ENCODE peak calls at places on chromosome 2, in four cellular contexts. I is left ventricle myocardium inferior, Q is ovary, E is right atrium auricular region. F is an unnamed sample.

GRCh38 chr2:106184394-106184793 is 9.7 kb downstream of the UXS1 start:
- DNase-seq in E (no peak), Q (no peak), I (no peak), F (no peak)

GRCh38 chr2:182506606-182507005 is 79.8 kb upstream of the PDE1A start:
- DNase-seq in Q (no peak), E (no peak), I (no peak), F (no peak)

GRCh38 chr2:62856228-62857040 is 150.9 kb downstream of the EHBP1 start:
- DNase-seq in Q (no peak), E (no peak), I (peak), F (peak)

GRCh38 chr2:48738806-48739205 is 16.7 kb downstream of the LHCGR start:
- DNase-seq in E (no peak), I (no peak), Q (no peak), F (no peak)

GRCh38 chr2:75476778-75477177 is 84.0 kb downstream of the EVA1A start:
- DNase-seq in E (no peak), I (no peak), Q (no peak), F (no peak)

GRCh38 chr2:217827430-217828201 is 175.2 kb downstream of the TNS1 start:
- DNase-seq in E (no peak), Q (peak), I (peak), F (peak)

GRCh38 chr2:222319576-222320440 is 21.0 kb upstream of the PAX3 start:
- DNase-seq in I (no peak), Q (peak), E (no peak), F (no peak)

GRCh38 chr2:138537170-138537915 is 35.8 kb downstream of the SPOPL start:
- DNase-seq in Q (no peak), I (no peak), E (no peak), F (no peak)

GRCh38 chr2:202104286-202104870 is 31.3 kb downstream of the KIAA2012 start:
- DNase-seq in I (no peak), Q (peak), E (no peak), F (peak)

GRCh38 chr2:44548221-44549098 is 186.7 kb downstream of the CAMKMT start:
- DNase-seq in E (no peak), I (no peak), Q (no peak), F (no peak)
- H3K4me3 ChIP-seq in E (no peak), I (no peak), Q (no peak), F (no peak)

GRCh38 chr2:9102861-9103662 is 99.6 kb upstream of the MBOAT2 start:
- DNase-seq in Q (peak), I (no peak), E (no peak), F (no peak)

GRCh38 chr2:9101763-9102425 is 98.4 kb upstream of the MBOAT2 start:
- DNase-seq in I (no peak), Q (no peak), E (no peak), F (no peak)

GRCh38 chr2:9105601-9106337 is 100.8 kb upstream of the ASAP2 start:
- DNase-seq in E (no peak), I (no peak), Q (no peak), F (no peak)

GRCh38 chr2:9106338-9107167 is 100.1 kb upstream of the ASAP2 start:
- DNase-seq in E (no peak), I (no peak), Q (peak), F (no peak)

DNA sequence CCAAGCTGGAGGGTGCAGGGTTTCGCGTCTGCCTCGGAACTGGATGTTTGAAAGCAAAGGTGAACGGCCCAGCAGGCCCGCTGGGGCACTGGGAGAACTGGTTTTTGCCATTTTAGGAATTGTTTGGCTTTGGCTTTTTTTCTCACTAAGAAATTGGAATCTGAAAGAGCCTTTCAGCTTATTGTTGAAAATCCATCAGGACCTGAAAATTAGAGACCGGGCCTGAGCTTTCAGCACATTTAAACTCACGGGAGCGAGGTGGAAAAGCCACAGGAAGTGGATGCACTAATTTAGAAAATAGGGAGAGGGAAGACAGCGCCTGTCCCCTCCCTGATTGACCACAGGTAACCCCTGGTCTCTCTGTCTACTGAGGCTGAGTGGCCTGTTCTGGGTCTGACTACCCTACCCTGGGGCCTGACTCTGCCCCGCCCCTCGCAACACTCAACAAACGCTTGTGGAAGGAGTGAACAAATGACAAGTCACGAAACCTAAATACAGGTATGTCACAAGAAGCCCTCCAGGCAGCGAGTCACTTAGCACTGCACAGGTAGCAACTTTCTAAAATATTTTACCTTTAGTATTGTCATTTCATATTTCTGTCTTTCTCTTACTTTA is 100.3 kb upstream of the MBOAT2 start:
- DNase-seq in I (no peak), E (no peak), Q (no peak), F (no peak)
- H3K4me3 ChIP-seq in I (no peak), E (no peak), Q (no peak), F (no peak)

DNA sequence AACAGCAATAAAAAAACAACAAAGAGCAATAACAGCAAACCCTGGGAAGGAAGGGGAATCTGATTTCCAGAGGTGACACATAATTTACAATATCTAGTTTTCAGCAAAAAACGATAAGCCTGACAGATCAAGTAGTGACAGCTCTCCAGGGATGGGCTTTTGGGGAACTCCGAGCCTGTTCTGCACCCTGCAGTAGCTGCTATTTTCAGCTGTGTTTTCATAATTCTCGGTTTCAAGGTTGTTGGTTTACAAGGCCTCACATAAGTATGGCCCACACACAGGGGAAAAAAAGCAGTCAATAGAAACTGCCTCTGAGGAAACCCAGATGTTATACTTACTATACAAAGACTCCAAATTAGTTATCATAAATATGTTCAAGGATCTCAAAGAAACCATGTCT is 67.7 kb upstream of the CTLA4 start:
- DNase-seq in E (no peak), Q (no peak), I (no peak), F (no peak)
- H3K4me3 ChIP-seq in E (no peak), Q (no peak), I (no peak), F (no peak)

DNA sequence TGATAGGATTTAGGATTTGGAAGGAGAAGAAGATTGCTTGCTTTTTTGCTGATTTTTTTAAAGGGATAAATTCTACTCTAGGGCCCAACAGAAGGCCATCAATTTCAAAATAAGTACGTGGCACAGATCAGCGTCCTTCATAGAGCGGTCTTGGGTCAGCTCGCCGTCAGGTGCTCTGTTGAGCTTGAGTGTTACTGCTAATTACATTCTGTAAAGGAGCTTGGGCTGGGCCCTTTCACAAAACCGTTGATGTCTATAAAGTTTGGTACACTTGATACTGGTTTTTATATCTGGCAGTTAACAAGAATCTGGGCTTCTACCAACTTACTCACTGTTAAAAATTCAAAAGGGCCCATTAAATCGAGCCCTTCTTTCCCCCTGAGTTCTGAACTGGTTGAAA is 45.5 kb downstream of the ARMC9 start:
- DNase-seq in I (no peak), E (no peak), Q (no peak), F (no peak)
- H3K4me3 ChIP-seq in I (no peak), E (no peak), Q (no peak), F (no peak)

DNA sequence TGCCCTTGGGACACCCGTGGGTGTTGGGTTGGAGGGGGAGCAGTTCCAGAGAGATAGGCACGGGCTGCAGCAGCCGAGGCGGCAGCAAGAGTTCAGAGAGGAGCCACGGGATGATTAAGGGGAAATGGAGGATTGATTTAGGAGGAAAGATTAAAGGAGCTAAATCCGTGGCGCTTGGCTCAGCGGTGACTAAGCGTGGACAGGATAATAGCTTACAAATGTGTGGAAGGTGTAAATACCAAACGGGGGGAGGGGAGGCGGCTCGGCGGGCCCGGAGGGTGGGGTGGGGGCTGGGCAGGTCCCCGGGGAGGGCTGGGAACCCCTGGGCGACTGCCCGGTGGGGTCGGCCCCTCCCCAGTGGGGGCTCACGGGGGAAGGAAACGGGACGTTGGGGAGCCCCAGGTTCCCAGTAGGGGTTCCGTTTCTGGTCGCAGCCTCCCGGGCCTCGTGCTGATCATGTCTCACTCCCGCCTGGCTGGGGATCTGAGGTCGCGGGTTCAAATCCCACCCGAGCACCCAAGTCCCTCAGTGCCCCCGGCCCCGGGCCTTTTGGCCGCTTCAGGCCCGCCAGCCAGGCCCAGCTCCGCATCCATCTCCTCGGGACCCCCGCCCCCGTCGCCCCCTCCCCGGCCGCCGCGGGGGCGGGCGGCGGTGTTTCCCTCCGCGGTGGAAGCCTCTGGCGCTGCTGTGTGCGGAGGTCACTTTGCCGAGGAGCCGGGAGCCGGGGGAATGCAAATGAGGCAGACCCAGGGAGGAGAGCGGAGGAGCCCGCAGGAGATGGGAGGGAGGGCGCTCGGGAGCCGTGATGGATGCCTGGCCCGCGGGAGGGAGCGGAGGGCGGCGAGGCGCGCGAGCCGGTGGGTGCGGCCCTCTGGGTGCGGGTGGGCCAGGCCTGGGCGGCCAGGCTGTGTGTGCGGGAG is 8.1 kb downstream of the ASIC4 start:
- DNase-seq in Q (peak), E (peak), I (no peak), F (no peak)
- H3K4me3 ChIP-seq in Q (peak), E (no peak), I (peak), F (peak)

DNA sequence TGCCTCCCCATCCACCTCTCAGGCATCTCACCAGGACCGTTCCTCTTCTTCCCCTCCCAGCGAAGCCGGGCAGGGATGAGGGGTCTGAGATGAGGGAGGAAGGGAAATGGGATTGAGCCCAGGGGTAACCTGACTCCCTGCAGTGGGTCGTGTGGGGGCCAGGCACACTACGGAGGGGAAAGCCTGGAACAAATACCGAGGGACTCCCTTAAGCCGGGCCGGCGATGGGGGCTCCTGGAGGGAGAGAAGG is 250 bp upstream of the SPEG start:
- DNase-seq in I (no peak), E (no peak), Q (peak), F (no peak)
- H3K4me3 ChIP-seq in I (peak), E (peak), Q (peak), F (peak)